ENCODE peak calls at places on chromosomes 4 and X, in nine cellular contexts. One of them, this sample, is unnamed. For H3K4me1, the result is how much of the 10 kb centered on the place peaks cover.

GRCh38 chrX:11464836-11465458 is 171.7 kb downstream of the AMELX start:
- DNase-seq in prostate gland: no peak
- DNase-seq in neural progenitor cell: no peak
- DNase-seq in colonic mucosa: no peak
- DNase-seq in uterus: no peak
- DNase-seq in tibial nerve: no peak
- DNase-seq in fibroblast of lung: no peak
- DNase-seq in CD8-positive, alpha-beta T cell: no peak
- DNase-seq in OCI-LY7: no peak
- DNase-seq in this sample: no peak

GRCh38 chrX:119573840-119574393 is 446 bp upstream of the UBE2A start:
- DNase-seq in prostate gland: no peak
- DNase-seq in neural progenitor cell: no peak
- DNase-seq in colonic mucosa: peak
- DNase-seq in uterus: peak
- DNase-seq in tibial nerve: peak
- DNase-seq in fibroblast of lung: peak
- DNase-seq in CD8-positive, alpha-beta T cell: no peak
- DNase-seq in OCI-LY7: peak
- DNase-seq in this sample: peak

GRCh38 chr4:102761902-102762301 is 1.1 kb upstream of the MANBA start:
- DNase-seq in prostate gland: no peak
- DNase-seq in neural progenitor cell: no peak
- DNase-seq in colonic mucosa: no peak
- DNase-seq in uterus: no peak
- DNase-seq in tibial nerve: no peak
- DNase-seq in fibroblast of lung: no peak
- DNase-seq in CD8-positive, alpha-beta T cell: no peak
- DNase-seq in OCI-LY7: no peak
- DNase-seq in this sample: no peak

GRCh38 chr4:88097301-88097700 is 61.1 kb downstream of the ABCG2 start:
- DNase-seq in prostate gland: no peak
- DNase-seq in neural progenitor cell: no peak
- DNase-seq in colonic mucosa: no peak
- DNase-seq in uterus: no peak
- DNase-seq in tibial nerve: no peak
- DNase-seq in fibroblast of lung: no peak
- DNase-seq in CD8-positive, alpha-beta T cell: no peak
- DNase-seq in OCI-LY7: no peak
- DNase-seq in this sample: no peak

GRCh38 chrX:69746051-69746450 is 130.1 kb downstream of the EDA start:
- DNase-seq in prostate gland: no peak
- DNase-seq in neural progenitor cell: no peak
- DNase-seq in colonic mucosa: no peak
- DNase-seq in uterus: no peak
- DNase-seq in tibial nerve: no peak
- DNase-seq in fibroblast of lung: no peak
- DNase-seq in CD8-positive, alpha-beta T cell: no peak
- DNase-seq in OCI-LY7: no peak
- DNase-seq in this sample: no peak

GRCh38 chrX:135384161-135384836 is 37.4 kb upstream of the SMIM10L2A start:
- DNase-seq in prostate gland: no peak
- DNase-seq in neural progenitor cell: no peak
- DNase-seq in colonic mucosa: no peak
- DNase-seq in uterus: no peak
- DNase-seq in tibial nerve: no peak
- DNase-seq in fibroblast of lung: no peak
- DNase-seq in CD8-positive, alpha-beta T cell: peak
- DNase-seq in OCI-LY7: no peak
- DNase-seq in this sample: no peak

GRCh38 chr4:150305995-150306394 is 227.8 kb downstream of the DCLK2 start:
- DNase-seq in prostate gland: no peak
- DNase-seq in neural progenitor cell: no peak
- DNase-seq in colonic mucosa: no peak
- DNase-seq in uterus: no peak
- DNase-seq in tibial nerve: no peak
- DNase-seq in fibroblast of lung: peak
- DNase-seq in CD8-positive, alpha-beta T cell: no peak
- DNase-seq in OCI-LY7: no peak
- DNase-seq in this sample: no peak

GRCh38 chrX:40130207-40130606 is 32.4 kb upstream of the BCOR start:
- DNase-seq in prostate gland: no peak
- DNase-seq in neural progenitor cell: no peak
- DNase-seq in colonic mucosa: no peak
- DNase-seq in uterus: peak
- DNase-seq in tibial nerve: no peak
- DNase-seq in fibroblast of lung: peak
- DNase-seq in CD8-positive, alpha-beta T cell: no peak
- DNase-seq in OCI-LY7: no peak
- DNase-seq in this sample: no peak

GRCh38 chr4:71004281-71004851 is 10.9 kb downstream of the DCK start:
- DNase-seq in prostate gland: no peak
- DNase-seq in neural progenitor cell: peak
- DNase-seq in colonic mucosa: no peak
- DNase-seq in uterus: no peak
- DNase-seq in tibial nerve: no peak
- DNase-seq in fibroblast of lung: no peak
- DNase-seq in CD8-positive, alpha-beta T cell: peak
- DNase-seq in OCI-LY7: peak
- DNase-seq in this sample: no peak

GRCh38 chrX:111568356-111568755 is 56.9 kb downstream of the SERTM2 start:
- DNase-seq in prostate gland: no peak
- DNase-seq in neural progenitor cell: peak
- DNase-seq in colonic mucosa: no peak
- DNase-seq in uterus: no peak
- DNase-seq in tibial nerve: no peak
- DNase-seq in fibroblast of lung: peak
- DNase-seq in CD8-positive, alpha-beta T cell: no peak
- DNase-seq in OCI-LY7: no peak
- DNase-seq in this sample: no peak

GRCh38 chr4:168871686-168872085 is 138.4 kb downstream of the CBR4 start:
- DNase-seq in prostate gland: no peak
- DNase-seq in neural progenitor cell: no peak
- DNase-seq in colonic mucosa: no peak
- DNase-seq in uterus: no peak
- DNase-seq in tibial nerve: peak
- DNase-seq in fibroblast of lung: no peak
- DNase-seq in CD8-positive, alpha-beta T cell: no peak
- DNase-seq in OCI-LY7: no peak
- DNase-seq in this sample: no peak

GRCh38 chr4:41327770-41328169 is 71.0 kb downstream of the UCHL1 start:
- DNase-seq in prostate gland: no peak
- DNase-seq in neural progenitor cell: no peak
- DNase-seq in colonic mucosa: no peak
- DNase-seq in uterus: no peak
- DNase-seq in tibial nerve: no peak
- DNase-seq in fibroblast of lung: no peak
- DNase-seq in CD8-positive, alpha-beta T cell: no peak
- DNase-seq in OCI-LY7: no peak
- DNase-seq in this sample: no peak

GRCh38 chrX:12949927-12950656 is 24.8 kb upstream of the TMSB4X start:
- DNase-seq in prostate gland: peak
- DNase-seq in neural progenitor cell: no peak
- DNase-seq in colonic mucosa: peak
- DNase-seq in uterus: peak
- DNase-seq in tibial nerve: peak
- DNase-seq in fibroblast of lung: peak
- DNase-seq in CD8-positive, alpha-beta T cell: peak
- DNase-seq in OCI-LY7: peak
- DNase-seq in this sample: peak

GRCh38 chr4:148071009-148071408 is 339.1 kb downstream of the ARHGAP10 start:
- DNase-seq in prostate gland: no peak
- DNase-seq in neural progenitor cell: no peak
- DNase-seq in colonic mucosa: no peak
- DNase-seq in uterus: no peak
- DNase-seq in tibial nerve: no peak
- DNase-seq in fibroblast of lung: no peak
- DNase-seq in CD8-positive, alpha-beta T cell: no peak
- DNase-seq in OCI-LY7: no peak
- DNase-seq in this sample: no peak

GRCh38 chr4:133154725-133155124 is 5.6 kb downstream of the PCDH10 start:
- DNase-seq in prostate gland: no peak
- DNase-seq in neural progenitor cell: peak
- DNase-seq in colonic mucosa: no peak
- DNase-seq in uterus: no peak
- DNase-seq in tibial nerve: no peak
- DNase-seq in fibroblast of lung: peak
- DNase-seq in CD8-positive, alpha-beta T cell: no peak
- DNase-seq in OCI-LY7: peak
- DNase-seq in this sample: no peak

GRCh38 chr4:107818301-107818910 is 6.3 kb upstream of the SGMS2 start:
- DNase-seq in prostate gland: no peak
- DNase-seq in neural progenitor cell: no peak
- DNase-seq in colonic mucosa: no peak
- DNase-seq in uterus: no peak
- DNase-seq in tibial nerve: no peak
- DNase-seq in fibroblast of lung: peak
- DNase-seq in CD8-positive, alpha-beta T cell: no peak
- DNase-seq in OCI-LY7: no peak
- DNase-seq in this sample: no peak

GRCh38 chr4:105651879-105652640 is 56.4 kb downstream of the INTS12 start:
- DNase-seq in prostate gland: no peak
- DNase-seq in neural progenitor cell: no peak
- DNase-seq in colonic mucosa: no peak
- DNase-seq in uterus: no peak
- DNase-seq in tibial nerve: no peak
- DNase-seq in fibroblast of lung: no peak
- DNase-seq in CD8-positive, alpha-beta T cell: no peak
- DNase-seq in OCI-LY7: no peak
- DNase-seq in this sample: no peak

GRCh38 chrX:20435913-20436312 is 169.2 kb upstream of the RPS6KA3 start:
- DNase-seq in prostate gland: no peak
- DNase-seq in neural progenitor cell: no peak
- DNase-seq in colonic mucosa: no peak
- DNase-seq in uterus: no peak
- DNase-seq in tibial nerve: no peak
- DNase-seq in fibroblast of lung: no peak
- DNase-seq in CD8-positive, alpha-beta T cell: no peak
- DNase-seq in OCI-LY7: no peak
- DNase-seq in this sample: no peak

GRCh38 chr4:158775091-158775651 is 6.3 kb downstream of the FNIP2 start:
- DNase-seq in prostate gland: no peak
- DNase-seq in neural progenitor cell: no peak
- DNase-seq in colonic mucosa: peak
- DNase-seq in uterus: no peak
- DNase-seq in tibial nerve: no peak
- DNase-seq in fibroblast of lung: peak
- DNase-seq in CD8-positive, alpha-beta T cell: no peak
- DNase-seq in OCI-LY7: no peak
- DNase-seq in this sample: no peak

GRCh38 chrX:15221321-15221720 is 48.6 kb downstream of the ASB9 start:
- DNase-seq in prostate gland: no peak
- DNase-seq in neural progenitor cell: no peak
- DNase-seq in colonic mucosa: no peak
- DNase-seq in uterus: no peak
- DNase-seq in tibial nerve: no peak
- DNase-seq in fibroblast of lung: peak
- DNase-seq in CD8-positive, alpha-beta T cell: no peak
- DNase-seq in OCI-LY7: no peak
- DNase-seq in this sample: no peak

GRCh38 chrX:153883163-153883843 is 2.7 kb downstream of the L1CAM start:
- DNase-seq in prostate gland: no peak
- DNase-seq in neural progenitor cell: no peak
- DNase-seq in colonic mucosa: no peak
- DNase-seq in uterus: no peak
- DNase-seq in tibial nerve: no peak
- DNase-seq in fibroblast of lung: no peak
- DNase-seq in CD8-positive, alpha-beta T cell: no peak
- DNase-seq in OCI-LY7: no peak
- DNase-seq in this sample: no peak
- H3K4me1 ChIP-seq in prostate gland: under half
- H3K4me1 ChIP-seq in neural progenitor cell: under half
- H3K4me1 ChIP-seq in colonic mucosa: under half
- H3K4me1 ChIP-seq in uterus: under half
- H3K4me1 ChIP-seq in tibial nerve: under half
- H3K4me1 ChIP-seq in fibroblast of lung: under half
- H3K4me1 ChIP-seq in CD8-positive, alpha-beta T cell: under half
- H3K4me1 ChIP-seq in OCI-LY7: under half
- H3K4me1 ChIP-seq in this sample: under half

GRCh38 chrX:48631376-48632090 is 34.2 kb downstream of the WDR13 start:
- DNase-seq in prostate gland: peak
- DNase-seq in neural progenitor cell: peak
- DNase-seq in colonic mucosa: peak
- DNase-seq in uterus: peak
- DNase-seq in tibial nerve: peak
- DNase-seq in fibroblast of lung: peak
- DNase-seq in CD8-positive, alpha-beta T cell: peak
- DNase-seq in OCI-LY7: peak
- DNase-seq in this sample: peak
- TF ChIP-seq CTCF in prostate gland: peak
- TF ChIP-seq CTCF in neural progenitor cell: peak
- TF ChIP-seq CTCF in colonic mucosa: no peak
- TF ChIP-seq CTCF in uterus: peak
- TF ChIP-seq CTCF in tibial nerve: peak
- TF ChIP-seq CTCF in fibroblast of lung: peak
- TF ChIP-seq CTCF in CD8-positive, alpha-beta T cell: no peak
- TF ChIP-seq CTCF in OCI-LY7: peak
- TF ChIP-seq CTCF in this sample: peak

GRCh38 chr4:185137233-185137925 is 5.7 kb upstream of the SLC25A4 start:
- DNase-seq in prostate gland: no peak
- DNase-seq in neural progenitor cell: no peak
- DNase-seq in colonic mucosa: no peak
- DNase-seq in uterus: no peak
- DNase-seq in tibial nerve: no peak
- DNase-seq in fibroblast of lung: no peak
- DNase-seq in CD8-positive, alpha-beta T cell: no peak
- DNase-seq in OCI-LY7: no peak
- DNase-seq in this sample: no peak
- H3K4me1 ChIP-seq in prostate gland: under half
- H3K4me1 ChIP-seq in neural progenitor cell: under half
- H3K4me1 ChIP-seq in colonic mucosa: under half
- H3K4me1 ChIP-seq in uterus: under half
- H3K4me1 ChIP-seq in tibial nerve: under half
- H3K4me1 ChIP-seq in fibroblast of lung: under half
- H3K4me1 ChIP-seq in CD8-positive, alpha-beta T cell: under half
- H3K4me1 ChIP-seq in OCI-LY7: under half
- H3K4me1 ChIP-seq in this sample: under half

GRCh38 chr4:139083533-139084424 is 68.2 kb downstream of the NOCT start:
- DNase-seq in prostate gland: peak
- DNase-seq in neural progenitor cell: peak
- DNase-seq in colonic mucosa: peak
- DNase-seq in uterus: peak
- DNase-seq in tibial nerve: peak
- DNase-seq in fibroblast of lung: peak
- DNase-seq in CD8-positive, alpha-beta T cell: peak
- DNase-seq in OCI-LY7: peak
- DNase-seq in this sample: peak
- TF ChIP-seq CTCF in prostate gland: peak
- TF ChIP-seq CTCF in neural progenitor cell: peak
- TF ChIP-seq CTCF in colonic mucosa: no peak
- TF ChIP-seq CTCF in uterus: peak
- TF ChIP-seq CTCF in tibial nerve: peak
- TF ChIP-seq CTCF in fibroblast of lung: peak
- TF ChIP-seq CTCF in CD8-positive, alpha-beta T cell: peak
- TF ChIP-seq CTCF in OCI-LY7: peak
- TF ChIP-seq CTCF in this sample: peak